ENCODE peak calls at places on chromosomes 12 and 14, in five cellular contexts. One of them, this sample, is unnamed.

GRCh38 chr12:101829639-101830390 is 944 bp downstream of the GNPTAB start:
- DNase-seq in left colon: peak; percentile 31
- DNase-seq in ecto neural progenitor cell: no peak
- DNase-seq in psoas muscle: no peak
- DNase-seq in HuH-7: peak; percentile 13
- DNase-seq in this sample: no peak

GRCh38 chr14:30874120-30874998 is at the start of gene COCH:
- DNase-seq in HuH-7: peak; percentile 99
- DNase-seq in psoas muscle: peak; percentile 33
- DNase-seq in left colon: peak; percentile 57
- DNase-seq in ecto neural progenitor cell: peak; percentile 77
- DNase-seq in this sample: no peak

GRCh38 chr12:53644133-53644532 is 18.0 kb upstream of the ATF7 start:
- DNase-seq in HuH-7: no peak
- DNase-seq in psoas muscle: no peak
- DNase-seq in left colon: no peak
- DNase-seq in ecto neural progenitor cell: no peak
- DNase-seq in this sample: no peak

GRCh38 chr14:67729072-67729561 is 27.4 kb downstream of the RDH12 start:
- DNase-seq in ecto neural progenitor cell: peak; percentile 63
- DNase-seq in HuH-7: no peak
- DNase-seq in left colon: peak; percentile 56
- DNase-seq in psoas muscle: no peak
- DNase-seq in this sample: peak; percentile 49

GRCh38 chr12:115485967-115486366 is 791.5 kb downstream of the MED13L start:
- DNase-seq in HuH-7: no peak
- DNase-seq in left colon: no peak
- DNase-seq in psoas muscle: no peak
- DNase-seq in ecto neural progenitor cell: no peak
- DNase-seq in this sample: no peak

GRCh38 chr12:105946541-105946940 is 192.2 kb downstream of the NUAK1 start:
- DNase-seq in psoas muscle: no peak
- DNase-seq in ecto neural progenitor cell: peak; percentile 44
- DNase-seq in left colon: no peak
- DNase-seq in HuH-7: no peak
- DNase-seq in this sample: no peak

GRCh38 chr14:57161583-57161982 is 107.1 kb downstream of the EXOC5 start:
- DNase-seq in HuH-7: no peak
- DNase-seq in left colon: no peak
- DNase-seq in ecto neural progenitor cell: no peak
- DNase-seq in psoas muscle: no peak
- DNase-seq in this sample: no peak

GRCh38 chr14:105182296-105183020 is 1.3 kb upstream of the NUDT14 start:
- DNase-seq in left colon: no peak
- DNase-seq in ecto neural progenitor cell: no peak
- DNase-seq in HuH-7: no peak
- DNase-seq in psoas muscle: no peak
- DNase-seq in this sample: no peak

GRCh38 chr12:31850268-31850667 is 108.9 kb upstream of the RESF1 start:
- DNase-seq in psoas muscle: no peak
- DNase-seq in left colon: no peak
- DNase-seq in HuH-7: no peak
- DNase-seq in ecto neural progenitor cell: no peak
- DNase-seq in this sample: no peak

GRCh38 chr14:51609987-51610283 is 41.8 kb upstream of the FRMD6 start:
- DNase-seq in left colon: no peak
- DNase-seq in HuH-7: no peak
- DNase-seq in ecto neural progenitor cell: no peak
- DNase-seq in psoas muscle: no peak
- DNase-seq in this sample: no peak

GRCh38 chr14:34733245-34733644 is 18.9 kb upstream of the CFL2 start:
- DNase-seq in psoas muscle: no peak
- DNase-seq in HuH-7: no peak
- DNase-seq in left colon: no peak
- DNase-seq in ecto neural progenitor cell: no peak
- DNase-seq in this sample: no peak

This sample was measured in ureter.